ENCODE peak calls at places on chromosome 20, in eight cellular contexts. H is heart right ventricle, D is GM12865, L is cardiac fibroblast, A is endothelial cell, V is brain microvascular endothelial cell, K is GM20000, E is GM10248. J is an unnamed sample.

GRCh38 chr20:48659888-48660287 is 167.9 kb downstream of the PREX1 start:
- DNase-seq in H (no peak), D (no peak), L (no peak), A (no peak), V (no peak), K (no peak), E (no peak), J (no peak)

GRCh38 chr20:42987376-42988114 is 202.2 kb downstream of the PTPRT start:
- DNase-seq in H (no peak), D (no peak), L (no peak), A (no peak), V (no peak), K (no peak), E (no peak), J (no peak)

GRCh38 chr20:34407962-34408474 is 44.9 kb downstream of the ITCH start:
- DNase-seq in H (no peak), D (no peak), L (no peak), A (no peak), V (no peak), K (no peak), E (no peak), J (no peak)

GRCh38 chr20:19828233-19828632 is 70.2 kb downstream of the RIN2 start:
- DNase-seq in H (no peak), D (peak), L (peak), A (no peak), V (peak), K (peak), E (peak), J (peak)

GRCh38 chr20:17650816-17651760 is 31.0 kb downstream of the RRBP1 start:
- DNase-seq in H (no peak), D (no peak), L (peak), A (no peak), V (no peak), K (no peak), E (no peak), J (peak)

GRCh38 chr20:36094497-36094896 is 60.0 kb upstream of the EPB41L1 start:
- DNase-seq in H (peak), D (no peak), L (peak), A (peak), V (no peak), K (no peak), E (no peak), J (no peak)

GRCh38 chr20:34567885-34568865 is 9.7 kb downstream of the MAP1LC3A start:
- DNase-seq in H (no peak), D (no peak), L (no peak), A (no peak), V (no peak), K (no peak), E (no peak), J (no peak)

GRCh38 chr20:63574156-63574828 is at the start of gene HELZ2:
- DNase-seq in H (peak), D (peak), L (peak), A (peak), V (peak), K (peak), E (peak), J (peak)

GRCh38 chr20:13008761-13009681 is at the start of gene SPTLC3:
- DNase-seq in H (peak), D (no peak), L (peak), A (no peak), V (peak), K (no peak), E (no peak), J (peak)

GRCh38 chr20:53691060-53691810 is 97.6 kb upstream of the ZNF217 start:
- DNase-seq in H (no peak), D (no peak), L (no peak), A (no peak), V (no peak), K (no peak), E (no peak), J (no peak)

GRCh38 chr20:18613553-18613952 is 25.7 kb downstream of the DTD1 start:
- DNase-seq in H (no peak), D (no peak), L (no peak), A (no peak), V (peak), K (no peak), E (no peak), J (no peak)

GRCh38 chr20:18428490-18429173 is 38.2 kb downstream of the DZANK1 start:
- DNase-seq in H (peak), D (no peak), L (peak), A (no peak), V (peak), K (no peak), E (no peak), J (no peak)

DNA sequence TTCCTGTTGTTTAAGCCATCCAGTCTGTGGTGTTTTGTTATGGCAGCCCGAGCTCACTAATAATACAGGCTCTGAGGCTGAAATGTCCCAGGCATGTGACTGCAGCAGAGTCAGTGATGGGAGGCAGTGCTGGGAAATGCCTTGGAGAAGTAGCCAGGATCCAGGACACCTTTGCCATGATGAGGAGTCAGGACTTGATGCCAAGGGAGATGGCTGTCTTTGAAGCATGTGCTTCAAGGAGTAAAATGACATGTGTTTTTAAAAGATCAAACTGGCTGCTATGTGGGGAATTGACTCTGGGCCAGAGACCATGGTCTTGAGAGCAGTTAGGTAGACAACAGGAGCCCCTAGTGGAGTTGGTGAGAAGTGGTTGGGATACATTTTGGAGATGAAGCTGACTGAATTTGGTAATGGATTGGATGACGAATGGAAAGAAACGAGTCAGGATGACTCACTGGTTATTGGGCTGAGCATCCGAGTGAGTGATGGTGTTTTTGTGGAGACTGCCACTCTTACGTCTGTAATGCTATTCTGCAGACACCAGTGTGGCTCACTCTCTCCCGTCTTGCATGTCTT is 322.2 kb downstream of the PLCB1 start:
- DNase-seq in H (no peak), D (peak), L (peak), A (no peak), V (peak), K (peak), E (peak), J (peak)
- TF ChIP-seq CTCF in H (peak), D (peak), L (peak), A (peak), V (peak), K (no peak), E (peak), J (peak)

DNA sequence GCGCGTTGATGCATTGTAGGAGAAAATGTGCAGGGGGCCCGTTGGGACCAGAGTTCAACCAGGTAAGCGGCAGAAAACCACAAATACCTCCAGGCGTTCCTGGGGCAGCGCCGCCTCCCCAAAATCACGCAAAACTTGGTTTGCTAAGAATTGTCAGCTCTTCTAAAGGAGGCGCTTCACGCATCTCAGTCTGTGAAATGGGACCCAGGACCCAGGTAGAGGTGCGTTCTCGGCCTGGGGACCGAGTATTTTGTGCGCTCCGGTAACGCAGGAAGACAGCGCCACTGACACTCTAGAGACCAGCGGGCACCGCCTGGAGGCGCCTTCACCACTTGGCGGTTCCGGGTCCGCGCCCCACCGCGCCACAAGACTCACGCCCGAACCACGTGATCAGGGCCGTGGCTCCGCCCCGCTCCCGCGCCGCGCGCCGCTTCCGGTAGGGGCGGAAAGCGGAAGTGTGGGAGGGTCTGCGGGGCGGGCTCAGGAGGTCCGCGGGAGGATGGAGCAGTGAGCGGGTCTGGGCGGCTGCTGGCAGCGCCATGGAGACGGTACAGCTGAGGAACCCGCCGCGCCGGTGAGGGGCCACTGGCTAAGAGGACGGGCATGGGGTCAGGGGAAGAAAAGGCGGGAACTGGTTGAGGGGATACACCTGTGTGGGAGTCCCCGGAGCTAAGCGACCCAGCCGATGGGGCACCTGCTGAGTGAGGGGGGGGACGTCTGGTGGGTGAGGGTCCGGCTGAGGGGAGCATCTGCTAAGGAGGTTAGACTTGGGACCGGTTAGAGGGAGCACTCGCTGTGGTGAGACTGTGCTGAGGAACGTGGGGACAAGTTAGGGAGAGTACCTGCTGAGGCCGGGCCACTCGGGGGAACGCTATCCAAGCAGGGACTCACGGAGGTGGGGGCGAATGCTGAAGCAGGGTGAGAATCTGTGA is at the start of gene STK4:
- DNase-seq in H (peak), D (peak), L (peak), A (peak), V (peak), K (peak), E (peak), J (peak)
- TF ChIP-seq CTCF in H (peak), D (peak), L (peak), A (no peak), V (peak), K (peak), E (peak), J (peak)

GRCh38 chr20:10078403-10078802 is 43.6 kb downstream of the ANKEF1 start:
- DNase-seq in H (no peak), D (no peak), L (no peak), A (no peak), V (no peak), K (no peak), E (no peak), J (no peak)

GRCh38 chr20:10076126-10077080 is 41.6 kb downstream of the ANKEF1 start:
- DNase-seq in H (no peak), D (no peak), L (peak), A (no peak), V (no peak), K (no peak), E (no peak), J (no peak)

GRCh38 chr20:10075606-10076005 is 40.8 kb downstream of the ANKEF1 start:
- DNase-seq in H (no peak), D (no peak), L (no peak), A (no peak), V (no peak), K (no peak), E (no peak), J (no peak)

GRCh38 chr20:10077886-10078285 is 43.1 kb downstream of the ANKEF1 start:
- DNase-seq in H (no peak), D (no peak), L (no peak), A (no peak), V (no peak), K (no peak), E (no peak), J (no peak)

DNA sequence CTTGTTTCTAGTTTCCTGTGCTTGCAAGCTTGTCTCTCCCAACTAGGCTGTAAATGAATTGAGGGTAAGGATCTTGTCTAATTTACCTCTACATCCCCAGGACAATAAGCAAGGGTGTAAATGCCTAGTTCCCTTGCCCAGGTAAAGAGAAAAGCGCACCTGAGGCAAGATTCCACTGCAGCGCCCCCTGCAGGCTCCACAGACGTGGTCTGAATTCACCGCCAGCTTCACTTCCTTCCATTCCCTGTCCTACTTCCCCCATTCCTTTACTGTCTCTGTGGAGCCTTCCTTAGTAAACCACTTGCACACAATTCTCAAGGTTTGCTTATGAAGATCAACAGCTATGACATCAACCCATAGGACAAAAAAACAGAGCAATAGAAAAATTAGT is 42.3 kb downstream of the ANKEF1 start:
- DNase-seq in H (no peak), D (peak), L (no peak), A (peak), V (no peak), K (no peak), E (no peak), J (no peak)
- TF ChIP-seq CTCF in H (peak), D (peak), L (peak), A (peak), V (peak), K (no peak), E (no peak), J (peak)

GRCh38 chr20:25483431-25484132 is 76.1 kb downstream of the GINS1 start:
- DNase-seq in H (no peak), D (no peak), L (no peak), A (no peak), V (no peak), K (no peak), E (no peak), J (no peak)

GRCh38 chr20:25484911-25485511 is 77.5 kb downstream of the GINS1 start:
- DNase-seq in H (no peak), D (no peak), L (peak), A (no peak), V (peak), K (no peak), E (no peak), J (no peak)

GRCh38 chr20:25486377-25486776 is 78.9 kb downstream of the GINS1 start:
- DNase-seq in H (peak), D (no peak), L (peak), A (no peak), V (no peak), K (no peak), E (no peak), J (no peak)

GRCh38 chr20:25485872-25486271 is 78.4 kb downstream of the GINS1 start:
- DNase-seq in H (no peak), D (no peak), L (no peak), A (no peak), V (no peak), K (no peak), E (no peak), J (no peak)

DNA sequence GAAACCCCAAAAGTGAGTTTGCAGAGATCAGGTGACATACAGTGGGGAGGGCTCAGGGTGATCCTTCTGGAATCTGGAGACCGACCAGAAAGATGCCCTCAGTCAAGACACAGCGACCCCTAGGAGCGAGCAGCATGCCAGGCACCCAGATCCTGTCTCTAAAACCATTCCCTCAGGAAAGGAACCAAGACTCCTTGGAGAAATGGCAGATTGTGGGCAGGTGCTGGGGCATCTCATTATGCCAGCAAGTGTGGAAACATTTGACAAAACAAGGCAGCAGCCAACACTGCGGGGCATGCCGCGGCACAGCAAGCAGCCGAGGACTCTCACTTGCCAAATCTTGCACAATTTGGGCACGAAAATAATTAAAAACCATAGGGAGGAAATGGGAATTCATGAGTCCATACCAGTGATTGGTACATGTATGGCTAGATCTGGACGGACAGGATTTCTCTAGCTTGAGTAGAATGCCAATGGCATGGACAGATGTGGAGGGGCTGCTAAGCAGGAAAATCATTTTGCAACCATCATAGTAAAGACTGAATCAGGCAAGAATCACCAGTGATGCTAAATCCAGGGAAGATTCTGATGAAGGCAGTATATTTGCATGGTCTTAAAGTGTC is 76.9 kb downstream of the GINS1 start:
- DNase-seq in H (no peak), D (no peak), L (no peak), A (no peak), V (no peak), K (no peak), E (no peak), J (no peak)
- TF ChIP-seq CTCF in H (no peak), D (peak), L (no peak), A (no peak), V (no peak), K (no peak), E (no peak), J (no peak)

DNA sequence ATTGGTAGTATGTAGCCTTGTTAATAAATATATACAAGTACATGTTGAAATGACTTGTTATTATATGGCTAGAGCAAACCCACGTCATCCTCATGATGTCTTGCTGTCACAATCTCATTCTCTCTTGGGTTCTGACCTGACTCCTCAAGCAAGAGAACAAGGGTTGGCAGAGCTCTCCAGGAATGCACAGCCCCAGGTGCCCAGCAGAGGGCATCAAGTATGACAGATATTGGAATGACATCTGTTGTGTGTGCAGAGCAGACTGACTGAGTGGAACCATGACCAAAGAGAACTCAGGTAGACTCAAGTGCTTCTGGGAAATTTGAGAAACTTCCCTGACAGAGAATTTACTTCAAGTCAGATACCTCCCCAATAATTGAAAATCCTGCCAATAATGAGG is 90.6 kb downstream of the PAX1 start:
- DNase-seq in H (no peak), D (peak), L (no peak), A (no peak), V (no peak), K (no peak), E (no peak), J (no peak)
- TF ChIP-seq CTCF in H (no peak), D (peak), L (no peak), A (no peak), V (no peak), K (no peak), E (no peak), J (peak)

DNA sequence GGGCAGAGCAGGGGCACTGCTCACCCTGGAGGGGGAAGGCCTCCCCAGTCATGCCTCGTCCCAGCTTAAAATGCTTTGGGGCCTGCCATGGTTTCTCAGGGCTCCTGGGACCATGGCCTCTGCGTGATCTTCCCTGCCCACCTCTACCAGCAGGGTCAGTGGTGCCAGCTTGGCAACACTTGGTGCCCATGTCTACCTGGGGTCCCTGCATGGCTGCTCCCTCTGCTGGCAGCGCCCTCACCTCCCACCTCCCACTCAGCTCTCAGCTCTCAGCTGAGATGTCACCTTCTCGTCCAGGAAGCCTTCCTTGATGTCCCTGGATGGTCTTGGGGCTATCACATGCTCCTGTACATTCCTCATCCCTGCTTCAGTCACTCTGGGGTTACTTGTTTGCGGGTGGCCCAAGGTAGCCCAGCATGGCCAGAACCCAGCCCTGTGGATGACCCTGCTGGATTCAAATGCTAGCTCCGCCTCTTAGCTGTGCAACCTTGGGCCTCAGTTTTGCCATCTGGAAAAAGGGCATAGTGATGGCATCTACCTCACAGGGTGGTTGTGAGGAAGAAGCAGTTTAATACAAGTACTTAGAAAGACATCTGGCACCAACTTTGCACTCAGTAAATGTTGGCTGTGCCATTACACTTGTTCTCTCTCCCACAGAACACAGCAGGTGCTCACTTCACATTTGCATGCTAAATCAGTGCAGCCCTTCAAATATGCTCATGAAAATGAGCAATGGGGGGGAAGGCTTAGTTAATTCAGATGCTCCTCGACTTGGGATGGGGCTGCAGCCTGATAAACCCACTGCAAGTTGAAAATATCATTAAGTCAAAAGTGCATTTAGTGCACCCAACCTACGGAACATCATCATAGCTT is 53.5 kb upstream of the PTPN1 start:
- DNase-seq in H (no peak), D (no peak), L (no peak), A (no peak), V (no peak), K (no peak), E (no peak), J (no peak)
- TF ChIP-seq CTCF in H (peak), D (peak), L (peak), A (no peak), V (peak), K (no peak), E (no peak), J (no peak)

GRCh38 chr20:62477669-62478450 is 2.1 kb upstream of the GATA5 start:
- DNase-seq in H (no peak), D (no peak), L (no peak), A (no peak), V (no peak), K (no peak), E (no peak), J (no peak)
- TF ChIP-seq CTCF in H (peak), D (no peak), L (no peak), A (no peak), V (no peak), K (no peak), E (no peak), J (no peak)

J was measured in GM13976.